ENCODE peak calls at places on chromosome 11, in six cellular contexts. One of them, this sample, is unnamed.
A peak's percentile ranks its signal among the peaks of the same experiment; 100 is the strongest.

GRCh38 chr11:69257134-69257533 is 36.8 kb upstream of the MYEOV start:
- DNase-seq in endothelial cell of umbilical vein: no peak
- DNase-seq in K562: no peak
- DNase-seq in A549: no peak
- DNase-seq in GM12878: no peak
- DNase-seq in HepG2: no peak
- DNase-seq in this sample: no peak

GRCh38 chr11:47852053-47852452 is 3.9 kb upstream of the NUP160 start:
- DNase-seq in K562: no peak
- DNase-seq in endothelial cell of umbilical vein: no peak
- DNase-seq in A549: no peak
- DNase-seq in HepG2: no peak
- DNase-seq in GM12878: no peak
- DNase-seq in this sample: no peak

GRCh38 chr11:128297111-128297651 is 290.2 kb downstream of the ETS1 start:
- DNase-seq in GM12878: no peak
- DNase-seq in A549: no peak
- DNase-seq in endothelial cell of umbilical vein: no peak
- DNase-seq in HepG2: no peak
- DNase-seq in K562: no peak
- DNase-seq in this sample: no peak

GRCh38 chr11:35364101-35364780 is 55.1 kb downstream of the SLC1A2 start:
- DNase-seq in K562: no peak
- DNase-seq in endothelial cell of umbilical vein: no peak
- DNase-seq in HepG2: no peak
- DNase-seq in GM12878: no peak
- DNase-seq in A549: peak; percentile 46
- DNase-seq in this sample: no peak

GRCh38 chr11:63321723-63322122 is 47.9 kb upstream of the SLC22A9 start:
- DNase-seq in HepG2: no peak
- DNase-seq in endothelial cell of umbilical vein: no peak
- DNase-seq in K562: no peak
- DNase-seq in GM12878: no peak
- DNase-seq in A549: no peak
- DNase-seq in this sample: no peak

GRCh38 chr11:19751055-19751454 is 38.4 kb downstream of the NAV2 start:
- DNase-seq in GM12878: no peak
- DNase-seq in K562: no peak
- DNase-seq in A549: no peak
- DNase-seq in endothelial cell of umbilical vein: no peak
- DNase-seq in HepG2: no peak
- DNase-seq in this sample: no peak

GRCh38 chr11:76598426-76598839 is 72.1 kb downstream of the LRRC32 start:
- DNase-seq in endothelial cell of umbilical vein: peak; percentile 42
- DNase-seq in K562: peak; percentile 57
- DNase-seq in A549: peak; percentile 73
- DNase-seq in HepG2: peak; percentile 31
- DNase-seq in GM12878: peak; percentile 12
- DNase-seq in this sample: peak; percentile 71

GRCh38 chr11:12154871-12155668 is 44.7 kb downstream of the MICAL2 start:
- DNase-seq in endothelial cell of umbilical vein: no peak
- DNase-seq in K562: no peak
- DNase-seq in A549: no peak
- DNase-seq in GM12878: no peak
- DNase-seq in HepG2: no peak
- DNase-seq in this sample: no peak

GRCh38 chr11:1193326-1194230 is 29.3 kb upstream of the MUC5B start:
- DNase-seq in HepG2: no peak
- DNase-seq in GM12878: no peak
- DNase-seq in K562: no peak
- DNase-seq in endothelial cell of umbilical vein: no peak
- DNase-seq in A549: no peak
- DNase-seq in this sample: no peak

GRCh38 chr11:3834349-3835099 is 6.2 kb downstream of the RHOG start:
- DNase-seq in HepG2: no peak
- DNase-seq in endothelial cell of umbilical vein: no peak
- DNase-seq in A549: no peak
- DNase-seq in K562: peak; percentile 78
- DNase-seq in GM12878: no peak
- DNase-seq in this sample: peak; percentile 95

GRCh38 chr11:90908074-90908473 is 685.2 kb upstream of the CHORDC1 start:
- DNase-seq in A549: no peak
- DNase-seq in GM12878: no peak
- DNase-seq in HepG2: no peak
- DNase-seq in K562: no peak
- DNase-seq in endothelial cell of umbilical vein: peak; percentile 5
- DNase-seq in this sample: no peak

GRCh38 chr11:44842219-44842618 is 108.5 kb downstream of the TP53I11 start:
- DNase-seq in endothelial cell of umbilical vein: no peak
- DNase-seq in K562: no peak
- DNase-seq in A549: no peak
- DNase-seq in HepG2: no peak
- DNase-seq in GM12878: no peak
- DNase-seq in this sample: no peak

GRCh38 chr11:62055970-62056369 is 67.8 kb upstream of the INCENP start:
- DNase-seq in endothelial cell of umbilical vein: no peak
- DNase-seq in A549: no peak
- DNase-seq in HepG2: no peak
- DNase-seq in GM12878: no peak
- DNase-seq in K562: no peak
- DNase-seq in this sample: no peak

GRCh38 chr11:18769802-18770456 is 21.7 kb downstream of the PTPN5 start:
- DNase-seq in HepG2: no peak
- DNase-seq in K562: no peak
- DNase-seq in GM12878: peak; percentile 66
- DNase-seq in endothelial cell of umbilical vein: no peak
- DNase-seq in A549: no peak
- DNase-seq in this sample: no peak

GRCh38 chr11:117953029-117953671 is 23.9 kb upstream of the TMPRSS13 start:
- DNase-seq in HepG2: no peak
- DNase-seq in GM12878: no peak
- DNase-seq in A549: no peak
- DNase-seq in endothelial cell of umbilical vein: no peak
- DNase-seq in K562: no peak
- DNase-seq in this sample: peak; percentile 54

GRCh38 chr11:76623171-76623883 is 47.2 kb downstream of the LRRC32 start:
- DNase-seq in endothelial cell of umbilical vein: peak; percentile 29
- DNase-seq in A549: no peak
- DNase-seq in GM12878: no peak
- DNase-seq in HepG2: no peak
- DNase-seq in K562: no peak
- DNase-seq in this sample: no peak

GRCh38 chr11:14411818-14412217 is 52.8 kb upstream of the RRAS2 start:
- DNase-seq in endothelial cell of umbilical vein: no peak
- DNase-seq in HepG2: no peak
- DNase-seq in GM12878: no peak
- DNase-seq in K562: no peak
- DNase-seq in A549: no peak
- DNase-seq in this sample: peak; percentile 81

GRCh38 chr11:24885580-24886173 is 388.8 kb downstream of the LUZP2 start:
- DNase-seq in HepG2: no peak
- DNase-seq in K562: no peak
- DNase-seq in A549: no peak
- DNase-seq in endothelial cell of umbilical vein: no peak
- DNase-seq in GM12878: no peak
- DNase-seq in this sample: no peak

GRCh38 chr11:79092791-79093313 is 348.0 kb downstream of the TENM4 start:
- DNase-seq in K562: no peak
- DNase-seq in endothelial cell of umbilical vein: peak; percentile 26
- DNase-seq in GM12878: no peak
- DNase-seq in A549: no peak
- DNase-seq in HepG2: no peak
- DNase-seq in this sample: peak; percentile 91

GRCh38 chr11:73353422-73353821 is 22.8 kb upstream of the RELT start:
- DNase-seq in endothelial cell of umbilical vein: no peak
- DNase-seq in A549: no peak
- DNase-seq in HepG2: no peak
- DNase-seq in K562: no peak
- DNase-seq in GM12878: no peak
- DNase-seq in this sample: no peak

GRCh38 chr11:122177238-122177637 is 61.2 kb upstream of the BLID start:
- DNase-seq in endothelial cell of umbilical vein: no peak
- DNase-seq in K562: no peak
- DNase-seq in GM12878: no peak
- DNase-seq in HepG2: no peak
- DNase-seq in A549: no peak
- DNase-seq in this sample: no peak

GRCh38 chr11:688681-689080 is 6.3 kb downstream of the DEAF1 start:
- DNase-seq in HepG2: no peak
- DNase-seq in endothelial cell of umbilical vein: no peak
- DNase-seq in A549: no peak
- DNase-seq in K562: no peak
- DNase-seq in GM12878: no peak
- DNase-seq in this sample: no peak

GRCh38 chr11:19232910-19233503 is 7.7 kb downstream of the E2F8 start:
- DNase-seq in A549: peak; percentile 31
- DNase-seq in endothelial cell of umbilical vein: peak; percentile 90
- DNase-seq in HepG2: no peak
- DNase-seq in K562: no peak
- DNase-seq in GM12878: no peak
- DNase-seq in this sample: no peak

GRCh38 chr11:65491614-65492386 is 7.0 kb upstream of the MALAT1 start:
- DNase-seq in GM12878: no peak
- DNase-seq in HepG2: no peak
- DNase-seq in A549: peak; percentile 49
- DNase-seq in K562: peak; percentile 66
- DNase-seq in endothelial cell of umbilical vein: peak; percentile 89
- DNase-seq in this sample: peak; percentile 96

GRCh38 chr11:111777094-111778046 is 11.2 kb upstream of the PPP2R1B start:
- DNase-seq in GM12878: peak; percentile 52
- DNase-seq in A549: peak; percentile 47
- DNase-seq in K562: peak; percentile 63
- DNase-seq in HepG2: peak; percentile 82
- DNase-seq in endothelial cell of umbilical vein: peak; percentile 75
- DNase-seq in this sample: peak; percentile 79

GRCh38 chr11:76807206-76807875 is 24.2 kb downstream of the TSKU start:
- DNase-seq in endothelial cell of umbilical vein: peak; percentile 76
- DNase-seq in GM12878: no peak
- DNase-seq in HepG2: peak; percentile 68
- DNase-seq in A549: peak; percentile 76
- DNase-seq in K562: peak; percentile 84
- DNase-seq in this sample: peak; percentile 83

GRCh38 chr11:119529063-119529845 is 106.3 kb upstream of the THY1 start:
- DNase-seq in endothelial cell of umbilical vein: no peak
- DNase-seq in K562: no peak
- DNase-seq in HepG2: no peak
- DNase-seq in A549: no peak
- DNase-seq in GM12878: no peak
- DNase-seq in this sample: no peak
- TF ChIP-seq MYC in endothelial cell of umbilical vein: no peak
- TF ChIP-seq MYC in K562: no peak
- TF ChIP-seq MYC in HepG2: no peak
- TF ChIP-seq MYC in A549: no peak
- TF ChIP-seq MYC in GM12878: no peak
- TF ChIP-seq MYC in this sample: no peak

GRCh38 chr11:70581991-70582885 is 183.9 kb downstream of the CTTN start:
- DNase-seq in HepG2: no peak
- DNase-seq in GM12878: no peak
- DNase-seq in K562: no peak
- DNase-seq in endothelial cell of umbilical vein: no peak
- DNase-seq in A549: no peak
- DNase-seq in this sample: no peak
- H3K4me3 ChIP-seq in HepG2: no peak overlapping the region
- H3K4me3 ChIP-seq in GM12878: no peak overlapping the region
- H3K4me3 ChIP-seq in K562: no peak overlapping the region
- H3K4me3 ChIP-seq in endothelial cell of umbilical vein: no peak overlapping the region
- H3K4me3 ChIP-seq in A549: no peak overlapping the region
- H3K4me3 ChIP-seq in this sample: no peak overlapping the region

GRCh38 chr11:2582436-2582931 is 117.3 kb downstream of the KCNQ1OT1 start:
- DNase-seq in A549: no peak
- DNase-seq in GM12878: no peak
- DNase-seq in HepG2: no peak
- DNase-seq in K562: no peak
- DNase-seq in endothelial cell of umbilical vein: no peak
- DNase-seq in this sample: no peak

GRCh38 chr11:2582958-2583604 is 116.7 kb downstream of the KCNQ1OT1 start:
- DNase-seq in K562: no peak
- DNase-seq in endothelial cell of umbilical vein: no peak
- DNase-seq in A549: no peak
- DNase-seq in HepG2: no peak
- DNase-seq in GM12878: no peak
- DNase-seq in this sample: no peak

GRCh38 chr11:2580444-2581050 is 119.2 kb downstream of the KCNQ1OT1 start:
- DNase-seq in GM12878: no peak
- DNase-seq in K562: no peak
- DNase-seq in endothelial cell of umbilical vein: no peak
- DNase-seq in A549: no peak
- DNase-seq in HepG2: no peak
- DNase-seq in this sample: no peak

GRCh38 chr11:2581151-2581930 is 118.5 kb downstream of the KCNQ1OT1 start:
- DNase-seq in GM12878: no peak
- DNase-seq in K562: no peak
- DNase-seq in endothelial cell of umbilical vein: no peak
- DNase-seq in A549: no peak
- DNase-seq in HepG2: no peak
- DNase-seq in this sample: no peak

GRCh38 chr11:2581931-2582435 is 117.8 kb downstream of the KCNQ1OT1 start:
- DNase-seq in GM12878: no peak
- DNase-seq in A549: no peak
- DNase-seq in HepG2: no peak
- DNase-seq in K562: no peak
- DNase-seq in endothelial cell of umbilical vein: no peak
- DNase-seq in this sample: no peak
- TF ChIP-seq MYC in GM12878: no peak
- TF ChIP-seq MYC in A549: no peak
- TF ChIP-seq MYC in HepG2: no peak
- TF ChIP-seq MYC in K562: no peak
- TF ChIP-seq MYC in endothelial cell of umbilical vein: no peak
- TF ChIP-seq MYC in this sample: no peak

GRCh38 chr11:46362146-46363030 is 15.1 kb downstream of the DGKZ start:
- DNase-seq in K562: no peak
- DNase-seq in A549: no peak
- DNase-seq in HepG2: no peak
- DNase-seq in endothelial cell of umbilical vein: no peak
- DNase-seq in GM12878: no peak
- DNase-seq in this sample: peak; percentile 23
- H3K4me3 ChIP-seq in K562: peak overlapping the region; percentile 36
- H3K4me3 ChIP-seq in A549: no peak overlapping the region
- H3K4me3 ChIP-seq in HepG2: no peak overlapping the region
- H3K4me3 ChIP-seq in endothelial cell of umbilical vein: no peak overlapping the region
- H3K4me3 ChIP-seq in GM12878: peak overlapping the region; percentile 65
- H3K4me3 ChIP-seq in this sample: peak overlapping the region; percentile 78

DNA sequence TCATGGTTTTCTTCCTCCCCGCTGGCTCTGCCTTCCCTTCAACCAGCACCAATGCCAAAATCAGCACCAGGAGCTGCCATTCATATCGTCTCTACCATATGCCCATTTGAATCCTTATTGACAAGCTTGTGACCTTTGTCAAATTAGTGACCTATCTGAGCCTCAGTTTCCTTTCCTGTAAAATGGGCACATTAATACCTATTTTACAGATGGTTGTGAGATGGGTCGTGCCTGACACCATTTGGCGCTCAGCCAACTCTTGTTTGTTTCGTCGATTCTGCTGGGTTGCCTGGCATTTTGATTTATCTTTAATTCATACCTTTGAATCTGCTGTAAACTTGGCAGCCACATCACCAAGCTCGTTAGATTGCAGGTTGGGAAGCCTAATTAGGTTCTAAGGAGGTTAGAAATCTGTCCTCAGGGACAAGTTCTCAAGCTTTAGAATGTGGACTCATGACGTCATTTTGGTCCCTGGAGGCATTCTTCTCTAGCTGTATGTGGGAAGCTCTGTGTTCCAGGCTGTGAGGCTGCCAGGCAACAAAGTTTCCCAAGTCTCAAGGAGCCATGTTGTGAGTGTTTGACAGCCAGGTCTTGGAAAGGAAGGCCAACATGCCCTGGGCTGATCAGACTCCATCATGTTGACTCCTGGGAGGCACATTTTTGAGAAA is 61.0 kb downstream of the RPS6KA4 start:
- DNase-seq in GM12878: no peak
- DNase-seq in K562: no peak
- DNase-seq in endothelial cell of umbilical vein: no peak
- DNase-seq in HepG2: no peak
- DNase-seq in A549: no peak
- DNase-seq in this sample: peak; percentile 58
- TF ChIP-seq MYC in GM12878: no peak
- TF ChIP-seq MYC in K562: no peak
- TF ChIP-seq MYC in endothelial cell of umbilical vein: no peak
- TF ChIP-seq MYC in HepG2: no peak
- TF ChIP-seq MYC in A549: no peak
- TF ChIP-seq MYC in this sample: no peak

This sample was measured in NB4.